ENCODE peak calls at places on chromosomes 12 and 14, in six cellular contexts. Q, Z, C, A, W and M are unnamed samples.
A peak's percentile ranks its signal among the peaks of the same experiment; 100 is the strongest.

GRCh38 chr12:43758247-43758727 is 303 bp downstream of the PUS7L start:
- DNase-seq in Q (peak; percentile 33), W (peak; percentile 39), C (no peak), Z (no peak), A (peak; percentile 17), M (no peak)

GRCh38 chr12:107393043-107393725 is 292.4 kb upstream of the PWP1 start:
- DNase-seq in A (no peak), Q (no peak), W (no peak), C (no peak), Z (no peak), M (no peak)

GRCh38 chr12:51905507-51906438 is 1.5 kb upstream of the ACVRL1 start:
- DNase-seq in C (peak; percentile 81), A (no peak), W (peak; percentile 78), Z (peak; percentile 30), Q (peak; percentile 81), M (no peak)

GRCh38 chr12:15152864-15153263 is 68.4 kb downstream of the RERG start:
- DNase-seq in C (no peak), Z (no peak), Q (peak; percentile 88), A (no peak), W (no peak), M (no peak)

GRCh38 chr12:53530920-53531319 is 23.6 kb upstream of the NPFF start:
- DNase-seq in A (no peak), C (no peak), W (no peak), Z (no peak), Q (peak; percentile 60), M (no peak)

GRCh38 chr12:92044435-92044834 is 101.2 kb downstream of the BTG1 start:
- DNase-seq in Q (no peak), Z (no peak), A (no peak), C (no peak), W (no peak), M (no peak)

GRCh38 chr14:89013098-89013504 is 188.7 kb downstream of the TTC8 start:
- DNase-seq in C (no peak), Z (no peak), A (no peak), Q (peak; percentile 51), W (peak; percentile 79), M (no peak)

GRCh38 chr14:104708606-104709268 is 15.3 kb upstream of the ADSS1 start:
- DNase-seq in W (peak; percentile 78), Q (peak; percentile 58), A (no peak), C (peak; percentile 79), Z (peak; percentile 97), M (peak; percentile 53)

GRCh38 chr12:114888458-114888857 is 204.5 kb upstream of the TBX3 start:
- DNase-seq in Z (no peak), Q (peak; percentile 73), C (no peak), W (peak; percentile 38), A (no peak), M (no peak)

GRCh38 chr14:69151458-69152180 is 1.3 kb downstream of the DCAF5 start:
- DNase-seq in A (no peak), C (peak; percentile 84), Z (peak; percentile 90), Q (peak; percentile 53), W (peak; percentile 79), M (peak; percentile 73)

GRCh38 chr14:74574706-74575105 is 37.3 kb downstream of the LTBP2 start:
- DNase-seq in Z (no peak), A (no peak), Q (no peak), W (no peak), C (no peak), M (no peak)

GRCh38 chr12:92702754-92703679 is at the start of gene PLEKHG7:
- DNase-seq in Q (no peak), W (peak; percentile 37), Z (peak; percentile 10), C (no peak), A (peak; percentile 80), M (no peak)

GRCh38 chr12:118259079-118259478 is 113.6 kb downstream of the TAOK3 start:
- DNase-seq in W (no peak), A (no peak), C (no peak), Q (peak; percentile 29), Z (no peak), M (no peak)

GRCh38 chr14:90017371-90017770 is 44.4 kb upstream of the KCNK13 start:
- DNase-seq in C (no peak), Z (no peak), A (no peak), Q (no peak), W (no peak), M (no peak)

GRCh38 chr14:68495638-68496114 is 297.2 kb downstream of the ZFP36L1 start:
- DNase-seq in A (peak; percentile 83), C (no peak), W (no peak), Q (no peak), Z (no peak), M (no peak)

GRCh38 chr12:10069099-10069498 is 29.7 kb downstream of the CLEC1A start:
- DNase-seq in Q (peak; percentile 30), Z (no peak), W (no peak), C (no peak), A (no peak), M (no peak)

GRCh38 chr14:103401223-103402214 is 16.3 kb downstream of the MARK3 start:
- DNase-seq in Z (no peak), W (no peak), A (no peak), C (no peak), Q (peak; percentile 89), M (no peak)

GRCh38 chr14:58746261-58746660 is 108.5 kb downstream of the DACT1 start:
- DNase-seq in A (no peak), W (no peak), Z (no peak), C (no peak), Q (peak; percentile 84), M (no peak)

GRCh38 chr14:68215628-68216027 is 396.0 kb downstream of the RAD51B start:
- DNase-seq in Z (peak; percentile 42), C (no peak), W (no peak), Q (no peak), A (peak; percentile 57), M (no peak)

GRCh38 chr12:96365604-96366230 is 34.5 kb downstream of the CDK17 start:
- DNase-seq in W (no peak), C (no peak), Q (no peak), A (no peak), Z (no peak), M (no peak)

GRCh38 chr12:96360550-96360949 is 39.7 kb downstream of the CDK17 start:
- DNase-seq in Z (no peak), Q (no peak), W (no peak), A (no peak), C (no peak), M (no peak)

GRCh38 chr12:96366255-96366654 is 34.0 kb downstream of the CDK17 start:
- DNase-seq in Q (no peak), C (no peak), Z (no peak), W (no peak), A (no peak), M (no peak)

GRCh38 chr12:96361074-96361473 is 39.2 kb downstream of the CDK17 start:
- DNase-seq in Q (no peak), Z (no peak), A (no peak), W (no peak), C (no peak), M (no peak)

DNA sequence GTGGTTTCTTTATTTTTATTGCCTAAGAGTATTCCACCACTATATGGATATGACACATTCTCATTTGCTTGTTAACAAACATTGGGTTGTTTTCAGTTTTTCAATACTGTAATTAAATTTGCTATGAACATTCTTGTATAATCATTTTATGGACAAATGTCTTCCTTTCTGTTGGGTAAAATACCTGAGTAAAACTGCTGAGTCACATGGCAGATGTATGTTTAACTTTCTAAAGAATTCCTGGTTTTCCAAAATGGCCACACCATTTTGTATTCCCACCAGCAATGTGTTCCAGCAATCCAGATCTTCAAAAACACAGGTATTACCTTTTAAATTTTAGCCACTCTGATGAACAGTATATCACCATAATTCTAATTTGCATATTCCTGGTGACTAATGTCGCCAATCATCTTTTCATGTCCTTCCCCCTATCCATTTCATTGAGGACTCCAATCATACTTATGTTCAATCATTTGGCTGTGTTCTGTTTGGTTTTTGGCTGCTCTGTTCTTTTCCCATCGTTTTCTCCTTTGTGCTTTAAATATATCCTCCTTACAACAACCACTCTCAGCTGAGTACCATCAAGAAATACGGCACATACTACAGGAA is 36.0 kb downstream of the CDK17 start:
- DNase-seq in C (no peak), A (no peak), W (no peak), Z (no peak), Q (no peak), M (no peak)
- TF ChIP-seq CTCF in C (no peak), A (no peak), W (no peak), Z (no peak), Q (no peak), M (no peak)

GRCh38 chr14:31456841-31457664 is at the start of gene DTD2:
- DNase-seq in A (peak; percentile 74), W (peak; percentile 96), Q (peak; percentile 92), C (peak; percentile 96), Z (peak; percentile 92), M (peak; percentile 92)
- TF ChIP-seq CTCF in A (no peak), W (no peak), Q (no peak), C (no peak), Z (no peak), M (no peak)

GRCh38 chr12:29589852-29590251 is 92.4 kb upstream of the OVCH1 start:
- DNase-seq in Z (no peak), C (no peak), W (no peak), A (no peak), Q (no peak), M (no peak)

GRCh38 chr12:29595071-29595755 is 97.7 kb upstream of the OVCH1 start:
- DNase-seq in C (no peak), Q (no peak), W (no peak), Z (no peak), A (no peak), M (no peak)

GRCh38 chr12:29589271-29589670 is 91.8 kb upstream of the OVCH1 start:
- DNase-seq in Q (peak; percentile 26), W (no peak), C (no peak), Z (no peak), A (no peak), M (no peak)

GRCh38 chr12:29593001-29593400 is 95.5 kb upstream of the OVCH1 start:
- DNase-seq in A (no peak), W (no peak), Z (no peak), C (no peak), Q (no peak), M (no peak)

DNA sequence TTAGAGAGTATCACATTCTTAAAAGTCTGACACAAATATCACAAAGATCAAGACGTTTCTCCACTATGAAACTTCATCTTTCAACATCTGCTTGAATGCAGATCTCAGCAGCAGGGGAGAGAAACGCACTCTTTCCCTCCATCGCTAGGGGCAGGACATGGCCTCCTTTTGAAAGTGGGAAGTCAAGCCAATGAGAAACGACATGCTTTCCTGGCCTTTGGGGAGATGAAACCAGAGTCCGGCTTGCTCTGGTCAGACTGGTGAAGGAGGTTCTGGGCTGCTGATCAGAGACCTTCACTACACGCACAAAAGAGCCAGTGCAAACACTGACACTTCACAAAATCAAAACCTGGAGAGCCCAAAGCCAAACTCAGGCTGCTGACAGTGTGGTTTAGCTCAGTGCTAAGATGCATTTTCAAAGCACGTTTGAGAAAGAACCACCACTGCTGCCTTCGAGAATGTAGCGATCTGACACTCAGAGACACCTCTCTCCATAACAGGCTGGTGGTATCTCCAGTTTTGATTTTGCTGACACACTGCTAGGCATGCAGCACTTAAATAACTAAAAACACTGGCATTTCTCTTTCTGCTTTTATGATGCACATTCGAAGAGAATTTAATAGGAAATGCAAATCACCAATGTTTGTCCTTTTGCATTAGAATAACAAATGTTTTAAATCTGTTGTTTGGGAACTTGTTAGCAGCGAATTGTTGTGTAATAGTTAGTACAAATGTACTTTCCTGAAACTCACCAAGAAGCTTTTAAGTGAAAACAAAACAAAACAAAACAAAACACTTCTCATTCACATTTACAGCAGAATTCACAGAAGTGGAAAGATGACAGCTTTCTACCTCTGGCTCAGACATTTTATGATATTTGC is 93.9 kb upstream of the OVCH1 start:
- DNase-seq in Z (no peak), A (no peak), W (no peak), C (no peak), Q (peak; percentile 69), M (no peak)
- TF ChIP-seq CTCF in Z (no peak), A (peak; percentile 39), W (no peak), C (no peak), Q (peak; percentile 65), M (no peak)

GRCh38 chr12:100077367-100077766 is 65.3 kb downstream of the BLTP3B start:
- DNase-seq in C (no peak), A (no peak), W (no peak), Q (peak; percentile 35), Z (no peak), M (no peak)
- TF ChIP-seq CTCF in C (no peak), A (no peak), W (no peak), Q (peak; percentile 27), Z (no peak), M (no peak)